ENCODE peak calls at places on chromosome 17, in five cellular contexts. One of them, this sample, is unnamed.

GRCh38 chr17:69916761-69917160 is 158.3 kb upstream of the KCNJ16 start:
- DNase-seq in MCF 10A: no peak
- DNase-seq in neural progenitor cell: peak
- DNase-seq in progenitor cell of endocrine pancreas: no peak
- DNase-seq in nephron progenitor cell: no peak
- DNase-seq in this sample: no peak

GRCh38 chr17:60506312-60506711 is 19.7 kb downstream of the APPBP2 start:
- DNase-seq in nephron progenitor cell: no peak
- DNase-seq in progenitor cell of endocrine pancreas: no peak
- DNase-seq in neural progenitor cell: no peak
- DNase-seq in MCF 10A: peak
- DNase-seq in this sample: no peak

GRCh38 chr17:40481106-40481505 is 20.3 kb downstream of the TNS4 start:
- DNase-seq in neural progenitor cell: no peak
- DNase-seq in nephron progenitor cell: no peak
- DNase-seq in progenitor cell of endocrine pancreas: no peak
- DNase-seq in MCF 10A: no peak
- DNase-seq in this sample: no peak

GRCh38 chr17:35174835-35175334 is 19.3 kb downstream of the SLC35G3 start:
- DNase-seq in MCF 10A: no peak
- DNase-seq in nephron progenitor cell: no peak
- DNase-seq in neural progenitor cell: no peak
- DNase-seq in progenitor cell of endocrine pancreas: no peak
- DNase-seq in this sample: no peak

GRCh38 chr17:45225051-45225700 is 3.5 kb downstream of the FMNL1 start:
- DNase-seq in MCF 10A: peak
- DNase-seq in neural progenitor cell: no peak
- DNase-seq in nephron progenitor cell: no peak
- DNase-seq in progenitor cell of endocrine pancreas: no peak
- DNase-seq in this sample: no peak

GRCh38 chr17:16442594-16443389 is 27.4 kb downstream of the TRPV2 start:
- DNase-seq in nephron progenitor cell: no peak
- DNase-seq in MCF 10A: peak
- DNase-seq in neural progenitor cell: no peak
- DNase-seq in progenitor cell of endocrine pancreas: no peak
- DNase-seq in this sample: no peak

GRCh38 chr17:46732133-46732532 is 86.4 kb downstream of the WNT3 start:
- DNase-seq in neural progenitor cell: peak
- DNase-seq in MCF 10A: no peak
- DNase-seq in nephron progenitor cell: no peak
- DNase-seq in progenitor cell of endocrine pancreas: no peak
- DNase-seq in this sample: no peak

GRCh38 chr17:55495239-55495638 is 16.0 kb downstream of the SMIM36 start:
- DNase-seq in MCF 10A: no peak
- DNase-seq in progenitor cell of endocrine pancreas: no peak
- DNase-seq in neural progenitor cell: no peak
- DNase-seq in nephron progenitor cell: no peak
- DNase-seq in this sample: no peak

GRCh38 chr17:27345141-27345904 is 51.4 kb downstream of the WSB1 start:
- DNase-seq in MCF 10A: no peak
- DNase-seq in nephron progenitor cell: peak
- DNase-seq in neural progenitor cell: peak
- DNase-seq in progenitor cell of endocrine pancreas: no peak
- DNase-seq in this sample: no peak

GRCh38 chr17:79800325-79801155 is 3.7 kb upstream of the CBX8 start:
- DNase-seq in nephron progenitor cell: peak
- DNase-seq in neural progenitor cell: peak
- DNase-seq in MCF 10A: peak
- DNase-seq in progenitor cell of endocrine pancreas: no peak
- DNase-seq in this sample: no peak

GRCh38 chr17:42334667-42335066 is 46.4 kb downstream of the STAT5A start:
- DNase-seq in progenitor cell of endocrine pancreas: no peak
- DNase-seq in MCF 10A: no peak
- DNase-seq in nephron progenitor cell: no peak
- DNase-seq in neural progenitor cell: no peak
- DNase-seq in this sample: no peak

GRCh38 chr17:48608921-48609505 is 1.8 kb downstream of the HOXB7 start:
- DNase-seq in neural progenitor cell: no peak
- DNase-seq in nephron progenitor cell: no peak
- DNase-seq in progenitor cell of endocrine pancreas: no peak
- DNase-seq in MCF 10A: no peak
- DNase-seq in this sample: no peak

GRCh38 chr17:27573971-27574525 is 56.9 kb upstream of the LGALS9 start:
- DNase-seq in progenitor cell of endocrine pancreas: no peak
- DNase-seq in MCF 10A: peak
- DNase-seq in nephron progenitor cell: no peak
- DNase-seq in neural progenitor cell: no peak
- DNase-seq in this sample: no peak

DNA sequence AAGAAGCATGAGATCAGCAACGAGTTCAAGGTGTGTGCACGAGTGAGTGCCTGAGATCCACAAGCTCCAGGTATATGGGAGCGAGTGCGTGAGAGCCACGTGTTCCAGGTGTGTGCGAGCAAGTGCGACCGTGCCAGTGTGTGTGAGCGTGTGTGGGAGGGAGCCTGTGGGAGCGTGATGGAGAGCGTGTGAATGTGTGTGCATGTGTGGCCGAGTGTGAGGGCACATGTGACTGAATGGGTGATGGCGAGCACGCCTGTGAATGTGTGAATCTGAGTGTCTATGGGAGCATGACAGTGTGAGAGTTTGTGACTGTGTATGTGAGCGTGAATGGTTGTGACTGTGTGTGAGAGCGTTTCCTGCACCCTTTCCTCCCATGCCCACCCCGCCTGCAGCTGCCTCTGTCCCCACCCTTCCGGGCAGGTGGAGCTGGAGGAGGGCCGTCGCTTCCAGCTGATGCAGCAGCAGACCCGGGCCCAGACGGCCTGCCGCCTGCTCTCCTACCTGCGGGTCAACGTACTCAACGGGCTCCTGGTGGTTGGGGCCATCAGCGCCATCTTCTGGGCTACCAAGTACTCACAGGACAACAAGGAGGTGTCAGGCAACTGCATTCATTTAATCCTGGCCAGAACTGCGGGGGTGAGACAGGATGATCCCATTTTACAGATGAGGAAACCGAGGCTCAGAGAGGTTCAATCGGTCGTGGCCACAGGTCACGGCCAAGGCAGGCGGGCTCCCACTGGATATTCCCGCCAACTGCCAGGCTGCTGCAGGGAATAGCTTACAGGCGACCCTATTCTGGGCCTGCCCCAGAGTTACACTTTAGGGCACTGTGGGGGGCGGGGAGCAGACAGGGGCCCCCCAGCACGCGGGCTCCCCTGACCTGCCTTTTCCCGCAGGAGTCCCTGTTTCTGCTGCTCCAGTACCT is 3.7 kb downstream of the TMC8 start:
- DNase-seq in MCF 10A: peak
- DNase-seq in nephron progenitor cell: peak
- DNase-seq in progenitor cell of endocrine pancreas: peak
- DNase-seq in neural progenitor cell: peak
- DNase-seq in this sample: peak
- TF ChIP-seq CTCF in MCF 10A: peak
- TF ChIP-seq CTCF in nephron progenitor cell: peak
- TF ChIP-seq CTCF in progenitor cell of endocrine pancreas: peak
- TF ChIP-seq CTCF in neural progenitor cell: peak
- TF ChIP-seq CTCF in this sample: peak

DNA sequence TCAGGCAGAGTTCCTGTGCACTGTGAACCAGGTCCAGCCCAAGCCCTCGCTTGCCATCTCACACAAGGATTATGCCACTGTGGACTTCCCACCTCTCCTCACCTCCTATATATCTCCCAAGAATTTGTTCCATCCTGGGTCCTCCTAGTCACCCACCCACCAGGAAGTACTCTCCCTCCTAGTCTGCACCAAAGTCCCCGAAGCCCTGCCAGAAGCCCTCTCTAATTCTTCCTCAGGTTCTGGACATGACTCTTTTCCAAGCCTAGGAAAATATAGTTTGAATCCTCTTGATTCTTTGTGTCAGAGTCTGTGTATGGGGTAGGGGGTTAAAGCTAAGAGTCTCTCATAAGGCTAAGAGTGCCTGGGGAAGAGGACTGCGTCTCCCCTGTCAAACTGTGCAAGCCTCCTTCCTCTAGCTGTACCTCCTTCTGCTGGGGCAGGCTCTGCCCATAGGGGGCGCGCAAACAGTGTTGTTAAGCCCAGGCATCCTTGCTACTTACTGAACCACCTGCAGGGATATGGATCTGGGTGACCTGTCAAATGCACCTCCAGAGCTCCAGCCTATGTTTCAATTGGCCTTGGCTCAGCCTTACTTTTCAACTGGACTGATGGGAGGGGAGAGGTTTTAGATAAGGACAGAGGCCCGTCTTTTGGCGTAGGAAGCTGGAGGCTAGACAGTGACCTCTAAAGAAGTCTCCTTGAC is 16.6 kb upstream of the DLX4 start:
- DNase-seq in nephron progenitor cell: peak
- DNase-seq in progenitor cell of endocrine pancreas: peak
- DNase-seq in neural progenitor cell: peak
- DNase-seq in MCF 10A: peak
- DNase-seq in this sample: peak
- TF ChIP-seq CTCF in nephron progenitor cell: peak
- TF ChIP-seq CTCF in progenitor cell of endocrine pancreas: peak
- TF ChIP-seq CTCF in neural progenitor cell: peak
- TF ChIP-seq CTCF in MCF 10A: peak
- TF ChIP-seq CTCF in this sample: peak

GRCh38 chr17:10105513-10106001 is 92.8 kb downstream of the GAS7 start:
- DNase-seq in MCF 10A: no peak
- DNase-seq in progenitor cell of endocrine pancreas: no peak
- DNase-seq in neural progenitor cell: no peak
- DNase-seq in nephron progenitor cell: no peak
- DNase-seq in this sample: no peak

GRCh38 chr17:10106067-10106466 is 92.3 kb downstream of the GAS7 start:
- DNase-seq in neural progenitor cell: no peak
- DNase-seq in MCF 10A: no peak
- DNase-seq in progenitor cell of endocrine pancreas: no peak
- DNase-seq in nephron progenitor cell: no peak
- DNase-seq in this sample: no peak

GRCh38 chr17:10107320-10108165 is 90.9 kb downstream of the GAS7 start:
- DNase-seq in MCF 10A: no peak
- DNase-seq in neural progenitor cell: no peak
- DNase-seq in progenitor cell of endocrine pancreas: no peak
- DNase-seq in nephron progenitor cell: no peak
- DNase-seq in this sample: no peak

GRCh38 chr17:10111907-10112452 is 86.4 kb downstream of the GAS7 start:
- DNase-seq in nephron progenitor cell: no peak
- DNase-seq in neural progenitor cell: no peak
- DNase-seq in MCF 10A: no peak
- DNase-seq in progenitor cell of endocrine pancreas: no peak
- DNase-seq in this sample: no peak

DNA sequence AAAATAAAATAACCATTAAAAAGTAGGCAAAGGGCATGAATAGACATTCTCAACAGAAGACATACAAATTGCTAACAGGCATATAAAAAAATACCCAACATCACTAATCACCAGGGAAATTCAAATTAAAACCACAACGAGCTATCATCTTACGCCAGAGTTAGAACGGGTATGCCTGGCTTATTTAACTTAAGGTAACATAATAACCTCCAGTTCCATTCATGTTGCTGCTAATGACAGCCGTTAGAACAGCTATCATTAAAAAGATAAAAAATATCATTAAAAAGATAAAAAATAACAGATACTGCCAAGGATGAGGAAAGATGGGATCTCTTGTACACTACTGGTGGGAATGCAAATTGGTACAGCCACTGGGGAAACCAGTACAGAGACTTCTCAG is 89.3 kb downstream of the GAS7 start:
- DNase-seq in neural progenitor cell: no peak
- DNase-seq in nephron progenitor cell: no peak
- DNase-seq in MCF 10A: no peak
- DNase-seq in progenitor cell of endocrine pancreas: no peak
- DNase-seq in this sample: no peak
- TF ChIP-seq CTCF in neural progenitor cell: no peak
- TF ChIP-seq CTCF in nephron progenitor cell: no peak
- TF ChIP-seq CTCF in MCF 10A: no peak
- TF ChIP-seq CTCF in progenitor cell of endocrine pancreas: no peak
- TF ChIP-seq CTCF in this sample: no peak

GRCh38 chr17:75267403-75268232 is 3.4 kb downstream of the MIF4GD start:
- DNase-seq in nephron progenitor cell: peak
- DNase-seq in progenitor cell of endocrine pancreas: no peak
- DNase-seq in neural progenitor cell: peak
- DNase-seq in MCF 10A: no peak
- DNase-seq in this sample: peak
- TF ChIP-seq CTCF in nephron progenitor cell: peak
- TF ChIP-seq CTCF in progenitor cell of endocrine pancreas: peak
- TF ChIP-seq CTCF in neural progenitor cell: peak
- TF ChIP-seq CTCF in MCF 10A: no peak
- TF ChIP-seq CTCF in this sample: no peak

DNA sequence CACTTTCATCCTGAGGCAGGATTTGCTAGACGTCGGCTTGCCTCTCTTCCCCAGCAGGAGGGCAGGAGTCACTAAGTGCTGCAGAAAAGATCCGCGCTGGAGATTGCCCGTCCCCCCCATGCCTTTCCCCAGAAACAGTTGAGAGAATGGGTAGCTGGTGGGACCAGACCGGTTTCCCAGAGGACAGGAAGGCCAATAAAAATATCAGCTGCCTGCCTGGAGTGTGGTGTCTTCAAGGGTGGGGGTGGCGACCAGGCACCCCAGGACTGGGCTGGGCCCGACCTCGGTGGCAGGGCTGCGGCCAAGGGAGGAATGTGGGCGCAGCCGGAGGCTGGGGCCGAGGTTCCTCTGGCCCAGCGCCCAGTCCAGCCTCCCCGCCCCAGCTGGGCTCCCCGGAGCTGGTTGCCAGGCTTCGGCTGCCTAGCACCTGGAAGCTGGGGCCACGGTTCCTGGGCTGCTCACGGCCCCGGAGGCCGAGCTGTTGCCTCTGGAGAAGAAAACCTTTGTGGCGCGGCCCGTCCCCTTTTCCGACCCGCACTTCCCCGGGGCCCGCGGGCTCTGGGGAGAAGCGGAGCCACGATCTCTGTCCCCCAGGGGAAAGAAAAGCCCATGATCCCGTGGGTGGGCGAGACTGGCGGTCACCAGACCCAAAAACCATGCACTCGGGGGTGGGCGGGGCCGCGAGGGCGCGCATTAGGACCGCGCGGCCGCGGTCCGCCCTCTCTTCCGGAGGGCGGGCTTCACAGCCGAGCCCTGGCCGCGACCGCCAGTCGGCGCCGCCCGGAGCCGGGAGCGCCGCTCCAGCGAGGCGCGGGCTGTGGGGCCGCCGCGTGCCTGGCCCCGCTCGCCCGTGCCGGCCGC is at the start of gene TRAF4:
- DNase-seq in progenitor cell of endocrine pancreas: peak
- DNase-seq in nephron progenitor cell: peak
- DNase-seq in MCF 10A: peak
- DNase-seq in neural progenitor cell: peak
- DNase-seq in this sample: peak
- TF ChIP-seq CTCF in progenitor cell of endocrine pancreas: no peak
- TF ChIP-seq CTCF in nephron progenitor cell: no peak
- TF ChIP-seq CTCF in MCF 10A: no peak
- TF ChIP-seq CTCF in neural progenitor cell: no peak
- TF ChIP-seq CTCF in this sample: no peak